ENCODE peak calls at places on chromosomes 16 and 17, in eight cellular contexts. F is fibroblast of lung, Q is tibial artery, Y is ascending aorta, C is A549, B is dorsolateral prefrontal cortex, O is left lung, K is left ventricle myocardium inferior. Z is an unnamed sample.

GRCh38 chr17:32277284-32277683 is 11.7 kb downstream of the RHBDL3 start:
- DNase-seq in Y (no peak), F (peak; percentile 46), K (no peak), B (no peak), C (no peak), Q (no peak), O (no peak), Z (no peak)

GRCh38 chr16:89729863-89730574 is 8.7 kb downstream of the ZNF276 start:
- DNase-seq in Y (no peak), B (no peak), O (no peak), F (no peak), Q (no peak), K (no peak), C (no peak), Z (no peak)

GRCh38 chr17:56793947-56794346 is 39.8 kb downstream of the C17orf67 start:
- DNase-seq in F (no peak), Y (no peak), Q (no peak), O (no peak), C (no peak), B (no peak), K (no peak), Z (no peak)

GRCh38 chr17:9646556-9646905 is 1.2 kb downstream of the USP43 start:
- DNase-seq in C (no peak), Q (no peak), B (no peak), K (no peak), Y (no peak), O (no peak), F (no peak), Z (no peak)

GRCh38 chr16:27114006-27114405 is 47.3 kb downstream of the C16orf82 start:
- DNase-seq in O (no peak), Y (no peak), K (no peak), Q (no peak), C (no peak), F (no peak), B (no peak), Z (no peak)

GRCh38 chr16:81567987-81568748 is 123.6 kb downstream of the CMIP start:
- DNase-seq in O (no peak), Y (peak; percentile 73), Q (no peak), B (no peak), C (peak; percentile 60), F (peak; percentile 73), K (no peak), Z (no peak)

GRCh38 chr17:39777534-39778365 is 40.0 kb downstream of the GRB7 start:
- DNase-seq in K (no peak), C (no peak), F (no peak), B (no peak), Y (no peak), Q (no peak), O (no peak), Z (no peak)

GRCh38 chr16:71542377-71542776 is 16.2 kb downstream of the CHST4 start:
- DNase-seq in Q (peak; percentile 46), Y (no peak), O (peak; percentile 38), K (peak; percentile 18), F (no peak), B (no peak), C (peak; percentile 61), Z (no peak)

GRCh38 chr17:7523033-7523432 is 25.8 kb upstream of the TNFSF12 start:
- DNase-seq in K (no peak), Y (no peak), B (no peak), Q (no peak), C (peak; percentile 63), F (no peak), O (no peak), Z (no peak)

GRCh38 chr17:60934723-60935122 is 257.1 kb downstream of the BCAS3 start:
- DNase-seq in B (no peak), C (no peak), Q (no peak), O (no peak), F (no peak), Y (no peak), K (no peak), Z (no peak)

GRCh38 chr17:17712268-17712924 is 31.1 kb downstream of the RAI1 start:
- DNase-seq in C (no peak), O (no peak), F (peak; percentile 88), Q (no peak), B (no peak), Y (no peak), K (no peak), Z (peak; percentile 80)

GRCh38 chr16:30349695-30350094 is 5.4 kb downstream of the CD2BP2 start:
- DNase-seq in F (no peak), C (no peak), Q (no peak), B (peak; percentile 20), O (no peak), K (no peak), Y (peak; percentile 27), Z (no peak)

GRCh38 chr17:13287226-13287625 is 269.4 kb upstream of the ELAC2 start:
- DNase-seq in F (no peak), C (no peak), Q (no peak), Y (no peak), O (no peak), K (no peak), B (no peak), Z (no peak)

GRCh38 chr16:77062878-77063566 is 128.0 kb upstream of the MON1B start:
- DNase-seq in O (no peak), B (no peak), F (no peak), Y (no peak), Q (no peak), K (no peak), C (no peak), Z (no peak)

GRCh38 chr16:80932725-80933124 is 74.0 kb downstream of the CMC2 start:
- DNase-seq in K (peak; percentile 48), B (no peak), F (peak; percentile 92), O (peak; percentile 39), C (peak; percentile 37), Y (peak; percentile 92), Q (peak; percentile 32), Z (no peak)

GRCh38 chr16:52873997-52874500 is 178.6 kb downstream of the CHD9NB start:
- DNase-seq in F (no peak), C (no peak), K (no peak), Y (no peak), Q (no peak), O (no peak), B (no peak), Z (no peak)

GRCh38 chr17:19812407-19812806 is 55.3 kb downstream of the ULK2 start:
- DNase-seq in F (no peak), C (peak; percentile 50), O (no peak), Y (no peak), K (no peak), B (peak; percentile 63), Q (no peak), Z (no peak)

GRCh38 chr17:74779948-74780400 is 3.8 kb upstream of the NAT9 start:
- DNase-seq in F (no peak), K (peak; percentile 45), B (no peak), Q (peak; percentile 71), Y (peak; percentile 78), O (peak; percentile 81), C (no peak), Z (no peak)

GRCh38 chr16:17134586-17134985 is 336.2 kb downstream of the XYLT1 start:
- DNase-seq in C (no peak), Y (peak; percentile 12), Q (no peak), O (no peak), F (no peak), B (no peak), K (no peak), Z (no peak)

GRCh38 chr16:11708421-11708820 is 34.2 kb downstream of the TXNDC11 start:
- DNase-seq in O (no peak), K (no peak), Q (no peak), C (no peak), F (peak; percentile 56), B (no peak), Y (no peak), Z (no peak)

GRCh38 chr17:56125830-56126819 is 27.1 kb upstream of the ANKFN1 start:
- DNase-seq in Q (peak; percentile 32), O (no peak), C (peak; percentile 52), Y (no peak), K (no peak), F (peak; percentile 61), B (no peak), Z (peak; percentile 30)

DNA sequence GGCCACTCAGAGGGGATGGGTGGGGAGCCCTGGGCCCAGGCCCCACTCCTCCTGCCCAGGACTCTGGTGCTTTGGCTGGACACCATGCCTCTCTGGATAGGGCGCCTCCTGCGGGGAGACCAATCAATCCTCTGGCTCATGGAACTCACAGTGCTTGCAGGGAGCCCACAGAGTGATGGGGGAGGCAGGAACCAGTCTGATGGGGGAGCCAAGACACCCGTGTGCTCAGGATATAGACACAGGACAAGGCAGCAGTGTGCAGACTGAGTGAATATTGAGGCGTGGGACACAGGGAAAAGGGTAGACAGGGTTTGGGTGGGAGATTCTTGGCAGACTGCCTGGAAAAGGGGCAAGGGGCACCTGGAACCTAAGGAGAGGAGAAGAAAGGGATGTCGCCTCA is 37.6 kb upstream of the DLX4 start:
- DNase-seq in F (no peak), O (no peak), Y (no peak), B (no peak), K (no peak), Q (no peak), C (no peak), Z (no peak)
- H3K4me3 ChIP-seq in F (no peak overlapping the region), O (no peak overlapping the region), Y (no peak overlapping the region), B (no peak overlapping the region), K (no peak overlapping the region), Q (no peak overlapping the region), C (no peak overlapping the region), Z (no peak overlapping the region)

DNA sequence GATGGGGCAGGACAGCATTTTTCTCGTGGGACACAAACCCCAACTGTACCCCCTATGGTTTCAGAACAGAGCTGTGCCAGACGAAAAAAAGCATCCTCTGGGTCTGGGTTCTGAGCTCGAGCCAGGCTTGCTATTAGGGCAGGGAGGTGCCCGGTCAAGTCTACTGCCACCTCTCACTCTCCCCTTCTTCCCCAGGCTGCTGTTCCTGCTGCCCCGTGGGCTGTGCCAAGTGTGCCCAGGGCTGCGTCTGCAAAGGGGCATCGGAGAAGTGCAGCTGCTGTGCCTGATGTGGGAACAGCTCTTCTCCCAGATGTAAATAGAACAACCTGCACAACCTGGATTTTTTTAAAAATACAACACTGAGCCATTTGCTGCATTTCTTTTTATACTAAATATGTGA is 1.1 kb downstream of the MT1E start:
- DNase-seq in F (no peak), Y (no peak), O (no peak), K (no peak), C (no peak), Q (no peak), B (no peak), Z (no peak)
- H3K27ac ChIP-seq in F (peak overlapping the region; percentile 85), Y (peak overlapping the region; percentile 96), O (peak overlapping the region; percentile 80), K (peak overlapping the region; percentile 99), C (peak overlapping the region; percentile 72), Q (peak overlapping the region; percentile 87), B (no peak overlapping the region), Z (peak overlapping the region; percentile 47)

DNA sequence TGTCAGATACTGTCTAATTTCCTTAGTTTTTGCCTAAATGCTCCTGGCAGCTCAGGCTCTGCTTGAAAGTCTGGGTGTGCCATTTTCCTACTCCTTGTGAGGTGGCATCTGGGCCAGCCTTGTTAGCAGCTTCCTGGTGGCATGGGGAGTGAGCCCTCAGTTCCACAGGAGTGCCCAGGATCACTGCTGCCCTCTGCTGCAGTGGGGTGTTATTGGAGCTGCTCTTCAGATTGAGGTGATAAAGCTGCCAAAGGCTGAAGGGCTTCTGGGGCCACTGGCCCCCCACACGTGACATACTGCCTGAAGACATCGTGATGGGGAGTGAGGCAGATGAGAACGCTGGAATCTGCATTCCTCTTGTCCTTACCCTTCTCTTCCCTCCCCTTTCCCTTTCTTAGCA is 27.4 kb downstream of the CEP95 start:
- DNase-seq in Q (no peak), C (peak; percentile 45), O (no peak), K (no peak), Y (no peak), B (no peak), F (no peak), Z (no peak)
- TF ChIP-seq CTCF in Q (no peak), C (peak; percentile 32), O (no peak), K (no peak), Y (no peak), B (no peak), F (no peak), Z (peak; percentile 4)

GRCh38 chr17:16442594-16443389 is 27.4 kb downstream of the TRPV2 start:
- DNase-seq in O (no peak), Q (no peak), K (no peak), F (peak; percentile 15), Y (no peak), B (no peak), C (no peak), Z (no peak)
- H3K4me3 ChIP-seq in O (peak overlapping the region; percentile 98), Q (no peak overlapping the region), K (no peak overlapping the region), F (no peak overlapping the region), Y (no peak overlapping the region), B (no peak overlapping the region), C (peak overlapping the region; percentile 75), Z (peak overlapping the region; percentile 3)

Z was measured in AG04450.